ENCODE peak calls at places on chromosomes 6 and 20, in eight cellular contexts. L is progenitor cell of endocrine pancreas, N is astrocyte, F is cardiac muscle cell, W is lower lobe of right lung, X is mucosa of descending colon, T is B cell, A is HFF-Myc. G is an unnamed sample.

GRCh38 chr6:2935566-2936291 is 32.6 kb upstream of the SERPINB9 start:
- DNase-seq in L (no peak), N (no peak), F (no peak), W (no peak), X (no peak), T (no peak), A (no peak), G (no peak)

GRCh38 chr6:34174846-34175399 is 29.0 kb upstream of the GRM4 start:
- DNase-seq in L (no peak), N (no peak), F (no peak), W (no peak), X (no peak), T (no peak), A (no peak), G (peak; percentile 45)

GRCh38 chr6:155880905-155881304 is 425.3 kb upstream of the NOX3 start:
- DNase-seq in L (no peak), N (peak; percentile 50), F (no peak), W (no peak), X (no peak), T (no peak), A (no peak), G (no peak)

GRCh38 chr20:52410182-52410647 is 218.6 kb upstream of the ZFP64 start:
- DNase-seq in L (no peak), N (peak; percentile 74), F (peak; percentile 8), W (peak; percentile 49), X (no peak), T (peak; percentile 2), A (no peak), G (peak; percentile 64)

GRCh38 chr6:13795041-13795748 is 19.2 kb downstream of the MCUR1 start:
- DNase-seq in L (peak; percentile 64), N (peak; percentile 52), F (peak; percentile 83), W (peak; percentile 84), X (peak; percentile 82), T (peak; percentile 80), A (peak; percentile 72), G (peak; percentile 88)

GRCh38 chr6:151111670-151112069 is 128.1 kb upstream of the AKAP12 start:
- DNase-seq in L (no peak), N (no peak), F (no peak), W (no peak), X (no peak), T (no peak), A (peak; percentile 12), G (no peak)

GRCh38 chr6:85419046-85419759 is 30.7 kb upstream of the NT5E start:
- DNase-seq in L (no peak), N (peak; percentile 53), F (no peak), W (no peak), X (no peak), T (peak; percentile 29), A (no peak), G (no peak)

GRCh38 chr20:25858495-25859425 is 162.1 kb upstream of the ZNF337 start:
- DNase-seq in L (no peak), N (no peak), F (no peak), W (no peak), X (no peak), T (no peak), A (no peak), G (no peak)

GRCh38 chr20:51899674-51900073 is 97.4 kb upstream of the SALL4 start:
- DNase-seq in L (no peak), N (no peak), F (no peak), W (no peak), X (no peak), T (no peak), A (no peak), G (no peak)

GRCh38 chr6:119669228-119669627 is 319.7 kb upstream of the MAN1A1 start:
- DNase-seq in L (no peak), N (no peak), F (no peak), W (no peak), X (no peak), T (no peak), A (no peak), G (no peak)

GRCh38 chr6:56916849-56917551 is 37.9 kb upstream of the BEND6 start:
- DNase-seq in L (no peak), N (peak; percentile 59), F (no peak), W (no peak), X (no peak), T (no peak), A (no peak), G (no peak)

GRCh38 chr6:113102761-113103160 is 754.4 kb upstream of the MARCKS start:
- DNase-seq in L (no peak), N (peak; percentile 67), F (no peak), W (no peak), X (no peak), T (no peak), A (peak; percentile 30), G (no peak)

GRCh38 chr6:23174781-23175361 is 605.5 kb downstream of the HDGFL1 start:
- DNase-seq in L (no peak), N (peak; percentile 97), F (no peak), W (no peak), X (no peak), T (no peak), A (peak; percentile 82), G (no peak)

GRCh38 chr6:3785745-3786098 is 34.2 kb upstream of the PXDC1 start:
- DNase-seq in L (no peak), N (no peak), F (no peak), W (no peak), X (no peak), T (no peak), A (no peak), G (no peak)

GRCh38 chr6:155530219-155530834 is 74.7 kb upstream of the NOX3 start:
- DNase-seq in L (no peak), N (peak; percentile 25), F (peak; percentile 30), W (no peak), X (no peak), T (peak; percentile 38), A (peak; percentile 32), G (no peak)

GRCh38 chr6:40845588-40845987 is 193.4 kb downstream of the UNC5CL start:
- DNase-seq in L (peak; percentile 42), N (peak; percentile 10), F (peak; percentile 76), W (no peak), X (no peak), T (peak; percentile 29), A (no peak), G (no peak)

GRCh38 chr6:95279641-95280040 is 297.7 kb upstream of the MANEA start:
- DNase-seq in L (no peak), N (no peak), F (no peak), W (no peak), X (no peak), T (no peak), A (no peak), G (no peak)

GRCh38 chr6:79421707-79422484 is 115.3 kb downstream of the LCA5 start:
- DNase-seq in L (no peak), N (peak; percentile 77), F (peak; percentile 38), W (no peak), X (no peak), T (no peak), A (peak; percentile 80), G (no peak)

GRCh38 chr6:82712826-82713225 is 349.2 kb downstream of the TPBG start:
- DNase-seq in L (no peak), N (no peak), F (no peak), W (no peak), X (no peak), T (no peak), A (no peak), G (no peak)
- TF ChIP-seq CTCF in L (peak; percentile 60), N (no peak), F (peak; percentile 31), W (peak; percentile 29), X (no peak), T (peak; percentile 25), A (peak; percentile 26), G (no peak)

GRCh38 chr6:137921823-137922222 is 54.8 kb downstream of the TNFAIP3 start:
- DNase-seq in L (no peak), N (no peak), F (no peak), W (no peak), X (no peak), T (peak; percentile 48), A (no peak), G (no peak)
- TF ChIP-seq CTCF in L (peak; percentile 17), N (no peak), F (peak; percentile 17), W (no peak), X (no peak), T (no peak), A (peak; percentile 10), G (no peak)

GRCh38 chr20:258963-259362 is 1.4 kb downstream of the DEFB132 start:
- DNase-seq in L (no peak), N (no peak), F (no peak), W (no peak), X (no peak), T (no peak), A (no peak), G (no peak)
- TF ChIP-seq CTCF in L (no peak), N (no peak), F (peak; percentile 34), W (peak; percentile 9), X (no peak), T (no peak), A (peak; percentile 13), G (no peak)

DNA sequence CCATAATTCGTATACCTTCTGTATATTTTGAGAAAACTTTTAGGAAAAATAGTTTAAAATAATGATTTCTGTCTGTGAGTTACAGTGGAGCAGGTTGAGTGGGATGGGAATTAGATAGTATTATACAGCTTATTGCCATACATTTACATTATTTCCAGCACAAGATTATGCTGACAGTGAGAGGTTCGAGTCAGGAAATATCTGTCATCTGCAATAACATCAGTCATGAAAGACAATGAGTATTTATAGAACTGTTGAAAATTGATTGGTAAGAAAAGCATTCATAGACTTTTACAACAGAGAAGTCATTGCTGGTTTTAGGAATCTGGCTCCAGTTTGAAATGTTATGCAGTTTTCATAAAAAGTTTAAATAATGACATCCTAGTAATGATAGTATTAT is 45.9 kb downstream of the FAM135A start:
- DNase-seq in L (no peak), N (no peak), F (no peak), W (no peak), X (no peak), T (no peak), A (no peak), G (no peak)
- TF ChIP-seq CTCF in L (no peak), N (no peak), F (no peak), W (no peak), X (no peak), T (no peak), A (no peak), G (no peak)

GRCh38 chr6:46186583-46186982 is 15.8 kb upstream of the ENPP5 start:
- DNase-seq in L (no peak), N (peak; percentile 13), F (no peak), W (no peak), X (no peak), T (no peak), A (no peak), G (no peak)

GRCh38 chr6:46189726-46190125 is 18.9 kb upstream of the ENPP5 start:
- DNase-seq in L (no peak), N (no peak), F (no peak), W (no peak), X (no peak), T (no peak), A (no peak), G (no peak)

GRCh38 chr6:46184114-46184513 is 13.3 kb upstream of the ENPP5 start:
- DNase-seq in L (no peak), N (peak; percentile 91), F (no peak), W (no peak), X (no peak), T (no peak), A (peak; percentile 52), G (no peak)
- TF ChIP-seq CTCF in L (no peak), N (peak; percentile 14), F (peak; percentile 22), W (no peak), X (no peak), T (no peak), A (peak; percentile 12), G (no peak)